ENCODE peak calls at places on chromosomes 12 and 14, in seven cellular contexts. X, K, Z, W, P, T and G are unnamed samples.

GRCh38 chr14:99430491-99430890 is 50.2 kb downstream of the SETD3 start:
- DNase-seq in X (peak), K (peak), Z (peak), W (no peak), P (no peak), T (peak), G (no peak)

GRCh38 chr12:111842556-111843396 is 748 bp downstream of the MAPKAPK5 start:
- DNase-seq in X (peak), K (peak), Z (peak), W (no peak), P (peak), T (no peak), G (peak)

GRCh38 chr12:123200414-123200813 is 32.5 kb downstream of the MPHOSPH9 start:
- DNase-seq in X (no peak), K (no peak), Z (no peak), W (no peak), P (no peak), T (no peak), G (no peak)

GRCh38 chr12:7142057-7142644 is 12.0 kb downstream of the CLSTN3 start:
- DNase-seq in X (peak), K (peak), Z (peak), W (peak), P (no peak), T (peak), G (peak)

GRCh38 chr12:130818381-130819247 is 20.4 kb downstream of the STX2 start:
- DNase-seq in X (peak), K (peak), Z (peak), W (no peak), P (peak), T (peak), G (peak)

GRCh38 chr14:68542346-68542745 is 250.5 kb downstream of the ZFP36L1 start:
- DNase-seq in X (no peak), K (peak), Z (no peak), W (no peak), P (no peak), T (no peak), G (no peak)

GRCh38 chr14:75322746-75323145 is 44.1 kb downstream of the FOS start:
- DNase-seq in X (no peak), K (no peak), Z (no peak), W (no peak), P (no peak), T (no peak), G (no peak)

GRCh38 chr12:84840356-84840755 is 72.2 kb downstream of the SLC6A15 start:
- DNase-seq in X (no peak), K (no peak), Z (no peak), W (no peak), P (no peak), T (no peak), G (no peak)

GRCh38 chr12:117048585-117048904 is 50.7 kb downstream of the TESC start:
- DNase-seq in X (no peak), K (no peak), Z (no peak), W (no peak), P (no peak), T (no peak), G (no peak)

GRCh38 chr14:44529026-44529425 is 21.9 kb upstream of the FSCB start:
- DNase-seq in X (no peak), K (peak), Z (no peak), W (no peak), P (no peak), T (no peak), G (no peak)

GRCh38 chr12:55843431-55843830 is 695 bp upstream of the MMP19 start:
- DNase-seq in X (no peak), K (no peak), Z (no peak), W (no peak), P (no peak), T (no peak), G (no peak)

GRCh38 chr14:28761438-28762289 is 4.9 kb upstream of the FOXG1 start:
- DNase-seq in X (no peak), K (no peak), Z (no peak), W (no peak), P (no peak), T (no peak), G (no peak)

GRCh38 chr14:32077081-32078029 is at the start of gene ARHGAP5:
- DNase-seq in X (peak), K (no peak), Z (peak), W (peak), P (peak), T (peak), G (peak)

GRCh38 chr12:68767191-68767590 is 21.2 kb downstream of the SLC35E3 start:
- DNase-seq in X (no peak), K (no peak), Z (no peak), W (no peak), P (no peak), T (no peak), G (no peak)

GRCh38 chr12:32661706-32662105 is 17.4 kb upstream of the DNM1L start:
- DNase-seq in X (no peak), K (no peak), Z (no peak), W (no peak), P (no peak), T (no peak), G (no peak)

DNA sequence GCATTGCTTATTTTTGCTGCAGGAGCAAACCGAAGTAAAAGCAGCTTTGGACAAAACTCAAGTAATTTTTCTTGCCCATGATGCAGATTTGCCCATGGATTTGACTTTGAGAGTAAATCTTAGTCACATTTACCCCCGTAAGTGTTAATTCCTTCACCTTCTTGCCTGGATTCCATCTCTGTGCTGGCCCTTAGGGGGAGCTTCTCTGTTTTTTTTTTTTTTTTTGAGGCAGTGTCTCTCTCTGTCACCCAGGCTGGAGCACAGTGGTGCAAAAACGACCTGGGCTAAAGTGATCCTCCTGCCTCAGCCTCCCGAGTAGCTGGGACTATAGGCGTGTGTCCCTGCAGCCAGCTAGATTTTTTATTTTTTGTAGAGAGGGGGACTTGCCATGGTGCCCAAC is 210.2 kb downstream of the FUT8 start:
- DNase-seq in X (no peak), K (no peak), Z (no peak), W (no peak), P (no peak), T (no peak), G (no peak)
- TF ChIP-seq CTCF in X (no peak), K (peak), Z (no peak), W (no peak), P (no peak), T (no peak), G (no peak)

DNA sequence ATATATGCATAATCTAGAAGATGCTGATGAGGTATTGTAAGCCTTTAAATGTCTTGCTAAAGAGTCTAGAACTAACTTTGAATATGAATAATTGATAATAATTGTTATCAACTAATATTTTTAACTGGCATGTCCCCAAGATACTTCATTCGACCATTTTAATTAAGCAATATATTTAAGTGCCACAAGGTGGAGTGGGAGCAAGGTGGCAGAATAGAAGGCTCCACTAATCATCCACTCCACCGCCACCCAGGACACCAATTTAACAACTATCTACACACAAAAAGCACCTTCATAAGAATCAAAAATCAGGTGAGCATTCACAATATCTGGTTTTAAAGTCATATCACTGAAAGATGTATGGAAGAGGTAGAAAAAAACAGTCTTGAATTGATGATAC is 409.6 kb downstream of the SEC23A start:
- DNase-seq in X (no peak), K (no peak), Z (no peak), W (no peak), P (no peak), T (no peak), G (no peak)
- TF ChIP-seq CTCF in X (no peak), K (peak), Z (no peak), W (no peak), P (no peak), T (no peak), G (no peak)

GRCh38 chr12:92144045-92144630 is 1.5 kb downstream of the BTG1 start:
- DNase-seq in X (peak), K (peak), Z (peak), W (no peak), P (peak), T (peak), G (peak)

GRCh38 chr12:92145731-92146496 is at the start of gene BTG1:
- DNase-seq in X (peak), K (peak), Z (peak), W (peak), P (peak), T (peak), G (peak)

GRCh38 chr12:92145481-92145730 is 240 bp downstream of the BTG1 start:
- DNase-seq in X (no peak), K (no peak), Z (no peak), W (no peak), P (no peak), T (no peak), G (no peak)

GRCh38 chr12:92143280-92143679 is 2.4 kb downstream of the BTG1 start:
- DNase-seq in X (peak), K (no peak), Z (no peak), W (no peak), P (no peak), T (no peak), G (no peak)

GRCh38 chr12:92144631-92145480 is 790 bp downstream of the BTG1 start:
- DNase-seq in X (peak), K (peak), Z (peak), W (peak), P (peak), T (peak), G (peak)
- TF ChIP-seq CTCF in X (no peak), K (peak), Z (no peak), W (peak), P (no peak), T (no peak), G (no peak)

GRCh38 chr12:45742590-45742989 is 13.1 kb downstream of the ARID2 start:
- DNase-seq in X (no peak), K (no peak), Z (no peak), W (no peak), P (no peak), T (no peak), G (no peak)

GRCh38 chr12:45737638-45738037 is 8.1 kb downstream of the ARID2 start:
- DNase-seq in X (no peak), K (no peak), Z (no peak), W (no peak), P (no peak), T (no peak), G (no peak)

GRCh38 chr12:45745861-45746277 is 16.4 kb downstream of the ARID2 start:
- DNase-seq in X (peak), K (peak), Z (no peak), W (no peak), P (no peak), T (no peak), G (no peak)

GRCh38 chr12:45743247-45743646 is 13.7 kb downstream of the ARID2 start:
- DNase-seq in X (no peak), K (no peak), Z (no peak), W (no peak), P (no peak), T (no peak), G (no peak)
- TF ChIP-seq CTCF in X (no peak), K (no peak), Z (no peak), W (no peak), P (no peak), T (no peak), G (no peak)

GRCh38 chr14:25484194-25484593 is 434.2 kb upstream of the STXBP6 start:
- DNase-seq in X (no peak), K (no peak), Z (no peak), W (no peak), P (no peak), T (no peak), G (no peak)
- TF ChIP-seq CTCF in X (no peak), K (no peak), Z (no peak), W (no peak), P (no peak), T (no peak), G (no peak)

DNA sequence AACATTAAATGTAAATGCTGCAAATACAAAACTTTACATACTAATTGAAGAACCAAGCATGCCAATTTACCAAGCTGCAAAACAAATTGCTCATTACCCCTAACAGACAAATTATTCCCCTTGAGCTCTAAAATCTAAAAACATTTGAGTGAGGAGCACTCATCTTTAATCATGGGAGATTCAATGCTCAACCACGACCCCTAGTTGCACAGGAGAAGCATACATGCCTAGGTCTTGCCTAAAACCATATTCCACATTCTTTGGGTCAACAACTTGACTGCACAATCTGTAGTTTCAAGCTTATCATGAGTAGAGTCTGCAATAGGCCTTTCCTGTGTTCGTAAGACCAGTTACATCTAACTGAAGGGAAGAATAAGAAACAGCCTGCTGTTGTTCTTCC is 69.7 kb downstream of the MGAT4C start:
- DNase-seq in X (no peak), K (peak), Z (no peak), W (no peak), P (no peak), T (no peak), G (no peak)
- TF ChIP-seq CTCF in X (no peak), K (peak), Z (no peak), W (peak), P (no peak), T (no peak), G (no peak)

DNA sequence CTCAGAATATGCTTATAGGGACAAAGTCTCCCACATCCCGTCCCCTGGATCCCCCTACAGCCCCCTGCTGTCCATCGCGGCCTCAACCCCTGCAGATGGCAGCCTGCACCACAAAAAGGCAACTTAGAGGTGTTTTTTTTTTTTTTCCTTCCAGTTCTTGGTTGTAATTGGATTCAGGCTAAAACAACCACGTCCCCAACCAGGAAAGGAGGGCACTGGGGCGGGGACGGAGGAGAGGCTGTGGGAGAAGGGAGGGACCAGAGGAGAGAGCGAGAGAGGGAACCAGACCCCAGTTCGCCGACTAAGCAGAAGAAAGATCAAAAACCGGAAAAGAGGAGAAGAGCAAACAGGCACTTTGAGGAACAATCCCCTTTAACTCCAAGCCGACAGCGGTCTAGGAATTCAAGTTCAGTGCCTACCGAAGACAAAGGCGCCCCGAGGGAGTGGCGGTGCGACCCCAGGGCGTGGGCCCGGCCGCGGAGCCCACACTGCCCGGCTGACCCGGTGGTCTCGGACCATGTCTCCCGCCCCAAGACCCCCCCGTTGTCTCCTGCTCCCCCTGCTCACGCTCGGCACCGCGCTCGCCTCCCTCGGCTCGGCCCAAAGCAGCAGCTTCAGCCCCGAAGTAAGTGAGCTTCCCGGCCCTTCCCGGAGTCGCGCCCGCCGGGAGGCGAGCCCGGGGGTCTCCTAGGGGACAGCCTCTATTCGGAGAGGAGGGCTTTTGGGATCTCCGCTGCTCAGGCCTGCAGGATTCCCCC is at the start of gene MMP14:
- DNase-seq in X (peak), K (peak), Z (peak), W (no peak), P (no peak), T (no peak), G (peak)
- TF ChIP-seq CTCF in X (peak), K (peak), Z (no peak), W (peak), P (peak), T (no peak), G (no peak)

GRCh38 chr12:50642755-50643154 is 121.1 kb upstream of the ATF1 start:
- DNase-seq in X (no peak), K (no peak), Z (no peak), W (no peak), P (no peak), T (no peak), G (no peak)

GRCh38 chr12:50640321-50640939 is 123.5 kb upstream of the ATF1 start:
- DNase-seq in X (no peak), K (no peak), Z (no peak), W (no peak), P (no peak), T (no peak), G (no peak)

GRCh38 chr12:50639721-50640120 is 124.2 kb upstream of the ATF1 start:
- DNase-seq in X (no peak), K (peak), Z (no peak), W (no peak), P (no peak), T (no peak), G (no peak)

GRCh38 chr12:50642035-50642451 is 121.9 kb upstream of the ATF1 start:
- DNase-seq in X (peak), K (peak), Z (no peak), W (no peak), P (no peak), T (no peak), G (no peak)

DNA sequence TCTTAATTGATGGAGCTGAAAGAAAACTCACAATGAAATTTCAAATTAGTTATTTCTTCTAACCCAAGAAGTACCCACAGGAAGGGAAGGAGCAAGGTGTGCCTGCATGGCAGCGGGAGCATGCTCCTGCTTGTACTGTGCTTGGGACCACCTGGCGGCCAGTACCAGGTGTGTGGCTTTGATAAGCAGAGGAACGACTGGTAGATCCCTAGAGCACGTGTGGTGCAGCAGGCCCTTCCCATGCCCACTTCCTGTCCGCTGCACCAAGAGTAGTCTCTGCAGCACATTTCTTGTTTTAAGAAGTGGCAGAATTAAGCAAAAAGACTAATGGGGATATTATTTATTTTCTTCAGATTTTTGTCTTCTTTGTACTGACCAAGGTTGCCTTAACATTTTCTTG is 122.3 kb upstream of the ATF1 start:
- DNase-seq in X (no peak), K (no peak), Z (peak), W (no peak), P (no peak), T (no peak), G (no peak)
- TF ChIP-seq CTCF in X (no peak), K (no peak), Z (no peak), W (no peak), P (no peak), T (no peak), G (no peak)

GRCh38 chr12:99386907-99387306 is 260.6 kb upstream of the GARIN6 start:
- DNase-seq in X (no peak), K (peak), Z (no peak), W (no peak), P (no peak), T (no peak), G (no peak)
- TF ChIP-seq CTCF in X (no peak), K (peak), Z (peak), W (peak), P (no peak), T (no peak), G (no peak)

GRCh38 chr12:4562034-4562657 is at the start of gene DYRK4:
- DNase-seq in X (peak), K (no peak), Z (peak), W (no peak), P (peak), T (peak), G (no peak)
- TF ChIP-seq CTCF in X (no peak), K (no peak), Z (no peak), W (no peak), P (no peak), T (no peak), G (no peak)